ENCODE peak calls at places on chromosome 7, in eight cellular contexts. K is NCI-H2171 treated with DMSO at 0.1 percent for 48 hours, M is NCI-H1694, V is T1000, N is GM04504, F is left kidney, C is posterior cingulate gyrus, Q is GM13976. L is an unnamed sample.

GRCh38 chr7:44311561-44312495 is 13.6 kb downstream of the CAMK2B start:
- DNase-seq in K (no peak), N (no peak), V (no peak), Q (no peak), C (no peak), M (no peak), F (no peak), L (no peak)

GRCh38 chr7:69932034-69932628 is 333.9 kb downstream of the AUTS2 start:
- DNase-seq in C (peak), F (peak), N (peak), M (peak), Q (no peak), V (peak), K (peak), L (peak)

GRCh38 chr7:39880556-39880955 is 69.5 kb upstream of the CDK13 start:
- DNase-seq in C (no peak), F (no peak), Q (no peak), N (no peak), V (no peak), K (no peak), M (no peak), L (no peak)

GRCh38 chr7:7152315-7152714 is 30.0 kb upstream of the C1GALT1 start:
- DNase-seq in V (no peak), C (no peak), N (no peak), M (no peak), K (no peak), Q (no peak), F (no peak), L (no peak)

GRCh38 chr7:29304756-29305155 is 110.2 kb downstream of the CHN2 start:
- DNase-seq in M (no peak), N (no peak), F (peak), C (no peak), Q (no peak), K (no peak), V (no peak), L (no peak)

GRCh38 chr7:29968683-29969457 is 20.7 kb downstream of the SCRN1 start:
- DNase-seq in M (peak), Q (no peak), C (no peak), N (no peak), F (no peak), K (peak), V (peak), L (peak)

GRCh38 chr7:34187908-34188307 is 282.6 kb downstream of the BMPER start:
- DNase-seq in N (no peak), V (no peak), M (no peak), C (no peak), K (no peak), F (no peak), Q (no peak), L (no peak)

GRCh38 chr7:44384586-44385383 is 59.4 kb upstream of the CAMK2B start:
- DNase-seq in V (no peak), K (no peak), F (no peak), M (no peak), Q (no peak), C (no peak), N (no peak), L (peak)

GRCh38 chr7:11376549-11376948 is 402.9 kb downstream of the PHF14 start:
- DNase-seq in M (no peak), F (peak), N (no peak), C (no peak), V (no peak), K (no peak), Q (no peak), L (no peak)

GRCh38 chr7:74190259-74190658 is 16.1 kb downstream of the EIF4H start:
- DNase-seq in K (no peak), N (no peak), V (no peak), C (no peak), F (no peak), M (no peak), Q (no peak), L (no peak)

GRCh38 chr7:22320416-22320815 is 36.5 kb downstream of the RAPGEF5 start:
- DNase-seq in V (no peak), Q (no peak), F (peak), N (no peak), M (no peak), C (no peak), K (no peak), L (no peak)

GRCh38 chr7:73786588-73786987 is 16.5 kb upstream of the CLDN3 start:
- DNase-seq in F (no peak), C (no peak), M (no peak), Q (no peak), V (no peak), N (no peak), K (no peak), L (no peak)

GRCh38 chr7:45663167-45663921 is 89.2 kb downstream of the ADCY1 start:
- DNase-seq in N (no peak), Q (peak), K (no peak), M (no peak), F (no peak), C (no peak), V (no peak), L (no peak)

GRCh38 chr7:41222704-41223103 is 480.2 kb downstream of the INHBA start:
- DNase-seq in Q (no peak), N (no peak), M (no peak), C (no peak), F (no peak), K (no peak), V (no peak), L (no peak)

GRCh38 chr7:155715406-155715805 is 70.9 kb downstream of the RBM33 start:
- DNase-seq in Q (no peak), N (no peak), C (no peak), M (no peak), V (no peak), F (no peak), K (no peak), L (no peak)

GRCh38 chr7:155965010-155965409 is 152.7 kb upstream of the SHH start:
- DNase-seq in M (no peak), Q (no peak), F (no peak), V (no peak), K (no peak), C (no peak), N (no peak), L (no peak)

GRCh38 chr7:47600199-47601118 is 18.5 kb upstream of the TNS3 start:
- DNase-seq in M (no peak), Q (no peak), N (peak), V (no peak), C (no peak), K (no peak), F (no peak), L (no peak)

GRCh38 chr7:80095545-80095944 is 39.1 kb upstream of the GNAI1 start:
- DNase-seq in K (peak), N (no peak), M (peak), V (no peak), C (no peak), F (peak), Q (no peak), L (peak)

GRCh38 chr7:151537818-151538561 is 18.3 kb upstream of the RHEB start:
- DNase-seq in N (no peak), V (no peak), K (no peak), F (peak), M (no peak), Q (no peak), C (no peak), L (peak)

GRCh38 chr7:156833311-156833710 is 59.7 kb downstream of the LMBR1 start:
- DNase-seq in M (no peak), C (no peak), N (no peak), F (no peak), K (no peak), Q (no peak), V (no peak), L (no peak)

GRCh38 chr7:140607441-140607989 is 33.1 kb downstream of the DENND2A start:
- DNase-seq in V (peak), M (no peak), F (no peak), Q (no peak), K (no peak), C (peak), N (peak), L (peak)

GRCh38 chr7:79736418-79736817 is 283.0 kb upstream of the MAGI2 start:
- DNase-seq in M (no peak), K (no peak), F (no peak), Q (no peak), C (no peak), V (no peak), N (no peak), L (no peak)

GRCh38 chr7:132279718-132280117 is 296.6 kb downstream of the PLXNA4 start:
- DNase-seq in M (no peak), N (no peak), C (no peak), V (no peak), F (no peak), K (no peak), Q (no peak), L (no peak)

GRCh38 chr7:18771834-18772566 is 276.5 kb downstream of the HDAC9 start:
- DNase-seq in V (no peak), Q (no peak), N (no peak), K (peak), F (no peak), M (no peak), C (no peak), L (no peak)

GRCh38 chr7:128278366-128278765 is 37.3 kb downstream of the LEP start:
- DNase-seq in N (no peak), F (no peak), K (no peak), Q (no peak), M (no peak), C (no peak), V (no peak), L (no peak)

GRCh38 chr7:1925973-1926907 is 256.2 kb downstream of the ELFN1 start:
- DNase-seq in Q (no peak), M (no peak), N (no peak), V (no peak), K (no peak), F (no peak), C (no peak), L (no peak)

GRCh38 chr7:110645616-110646015 is 445.3 kb upstream of the LRRN3 start:
- DNase-seq in N (no peak), Q (no peak), K (no peak), C (no peak), F (no peak), M (no peak), V (no peak), L (no peak)

GRCh38 chr7:40716052-40716451 is 581.2 kb downstream of the SUGCT start:
- DNase-seq in V (no peak), F (peak), Q (no peak), M (no peak), K (no peak), C (no peak), N (no peak), L (no peak)

GRCh38 chr7:13903997-13904396 is 85.5 kb downstream of the ETV1 start:
- DNase-seq in M (no peak), Q (no peak), F (no peak), N (peak), K (no peak), C (no peak), V (no peak), L (no peak)

GRCh38 chr7:149662591-149663095 is 110.7 kb downstream of the ZNF467 start:
- DNase-seq in Q (peak), F (peak), V (no peak), M (peak), C (no peak), N (peak), K (peak), L (peak)

GRCh38 chr7:74657692-74658170 is at the start of gene GTF2I:
- DNase-seq in K (no peak), N (no peak), V (peak), M (no peak), F (no peak), C (no peak), Q (peak), L (no peak)